ENCODE peak calls at places on chromosomes 13 and 19, in ten cellular contexts. One of them, this sample, is unnamed.

GRCh38 chr13:43360911-43361605 is 337.7 kb downstream of the DNAJC15 start:
- DNase-seq in mesenteric fat pad: no peak
- DNase-seq in heart left ventricle: no peak
- DNase-seq in posterior cingulate gyrus: no peak
- DNase-seq in aorta: no peak
- DNase-seq in T follicular helper cell: no peak
- DNase-seq in NCI-H1694 treated with DMSO at 0.1 percent for 48 hours: no peak
- DNase-seq in omental fat pad: no peak
- DNase-seq in ovary: no peak
- DNase-seq in left colon: no peak
- DNase-seq in this sample: no peak

GRCh38 chr13:106143930-106144709 is 391.3 kb downstream of the EFNB2 start:
- DNase-seq in T follicular helper cell: no peak
- DNase-seq in NCI-H1694 treated with DMSO at 0.1 percent for 48 hours: no peak
- DNase-seq in ovary: no peak
- DNase-seq in mesenteric fat pad: no peak
- DNase-seq in left colon: no peak
- DNase-seq in aorta: no peak
- DNase-seq in posterior cingulate gyrus: no peak
- DNase-seq in heart left ventricle: no peak
- DNase-seq in omental fat pad: no peak
- DNase-seq in this sample: no peak

GRCh38 chr13:23599083-23599925 is 29.1 kb downstream of the TNFRSF19 start:
- DNase-seq in heart left ventricle: no peak
- DNase-seq in T follicular helper cell: no peak
- DNase-seq in NCI-H1694 treated with DMSO at 0.1 percent for 48 hours: no peak
- DNase-seq in aorta: no peak
- DNase-seq in posterior cingulate gyrus: no peak
- DNase-seq in ovary: no peak
- DNase-seq in omental fat pad: no peak
- DNase-seq in mesenteric fat pad: no peak
- DNase-seq in left colon: no peak
- DNase-seq in this sample: no peak

GRCh38 chr13:36767276-36767675 is 51.7 kb upstream of the RFXAP start:
- DNase-seq in posterior cingulate gyrus: no peak
- DNase-seq in left colon: no peak
- DNase-seq in NCI-H1694 treated with DMSO at 0.1 percent for 48 hours: no peak
- DNase-seq in omental fat pad: no peak
- DNase-seq in heart left ventricle: no peak
- DNase-seq in ovary: no peak
- DNase-seq in aorta: no peak
- DNase-seq in mesenteric fat pad: no peak
- DNase-seq in T follicular helper cell: no peak
- DNase-seq in this sample: no peak

GRCh38 chr13:97695684-97696083 is 257.8 kb upstream of the IPO5 start:
- DNase-seq in aorta: no peak
- DNase-seq in T follicular helper cell: no peak
- DNase-seq in heart left ventricle: no peak
- DNase-seq in NCI-H1694 treated with DMSO at 0.1 percent for 48 hours: no peak
- DNase-seq in left colon: no peak
- DNase-seq in posterior cingulate gyrus: no peak
- DNase-seq in ovary: no peak
- DNase-seq in mesenteric fat pad: no peak
- DNase-seq in omental fat pad: no peak
- DNase-seq in this sample: no peak

GRCh38 chr19:39701291-39701690 is 3.0 kb upstream of the LGALS14 start:
- DNase-seq in T follicular helper cell: no peak
- DNase-seq in left colon: no peak
- DNase-seq in heart left ventricle: no peak
- DNase-seq in NCI-H1694 treated with DMSO at 0.1 percent for 48 hours: no peak
- DNase-seq in aorta: no peak
- DNase-seq in mesenteric fat pad: no peak
- DNase-seq in ovary: no peak
- DNase-seq in posterior cingulate gyrus: no peak
- DNase-seq in omental fat pad: no peak
- DNase-seq in this sample: no peak

GRCh38 chr19:32201661-32202060 is 143.7 kb upstream of the ZNF507 start:
- DNase-seq in mesenteric fat pad: peak
- DNase-seq in NCI-H1694 treated with DMSO at 0.1 percent for 48 hours: no peak
- DNase-seq in omental fat pad: no peak
- DNase-seq in ovary: no peak
- DNase-seq in aorta: peak
- DNase-seq in heart left ventricle: no peak
- DNase-seq in T follicular helper cell: no peak
- DNase-seq in posterior cingulate gyrus: no peak
- DNase-seq in left colon: no peak
- DNase-seq in this sample: no peak

GRCh38 chr19:2722541-2723344 is 1.6 kb upstream of the DIRAS1 start:
- DNase-seq in mesenteric fat pad: peak
- DNase-seq in left colon: peak
- DNase-seq in NCI-H1694 treated with DMSO at 0.1 percent for 48 hours: no peak
- DNase-seq in T follicular helper cell: no peak
- DNase-seq in heart left ventricle: peak
- DNase-seq in posterior cingulate gyrus: peak
- DNase-seq in omental fat pad: peak
- DNase-seq in aorta: peak
- DNase-seq in ovary: peak
- DNase-seq in this sample: peak

GRCh38 chr13:38202730-38203129 is 146.9 kb upstream of the UFM1 start:
- DNase-seq in posterior cingulate gyrus: no peak
- DNase-seq in mesenteric fat pad: no peak
- DNase-seq in NCI-H1694 treated with DMSO at 0.1 percent for 48 hours: no peak
- DNase-seq in heart left ventricle: no peak
- DNase-seq in left colon: no peak
- DNase-seq in aorta: no peak
- DNase-seq in omental fat pad: no peak
- DNase-seq in ovary: no peak
- DNase-seq in T follicular helper cell: no peak
- DNase-seq in this sample: no peak

GRCh38 chr13:35164324-35164932 is 222.4 kb downstream of the NBEA start:
- DNase-seq in left colon: no peak
- DNase-seq in ovary: no peak
- DNase-seq in omental fat pad: no peak
- DNase-seq in aorta: no peak
- DNase-seq in posterior cingulate gyrus: no peak
- DNase-seq in T follicular helper cell: no peak
- DNase-seq in heart left ventricle: no peak
- DNase-seq in NCI-H1694 treated with DMSO at 0.1 percent for 48 hours: peak
- DNase-seq in mesenteric fat pad: no peak
- DNase-seq in this sample: no peak

GRCh38 chr13:60174113-60174512 is 10.4 kb upstream of the DIAPH3 start:
- DNase-seq in aorta: no peak
- DNase-seq in omental fat pad: no peak
- DNase-seq in NCI-H1694 treated with DMSO at 0.1 percent for 48 hours: no peak
- DNase-seq in mesenteric fat pad: no peak
- DNase-seq in left colon: no peak
- DNase-seq in posterior cingulate gyrus: no peak
- DNase-seq in heart left ventricle: no peak
- DNase-seq in ovary: no peak
- DNase-seq in T follicular helper cell: no peak
- DNase-seq in this sample: no peak

GRCh38 chr19:19860756-19861390 is 4.8 kb upstream of the ZNF253 start:
- DNase-seq in mesenteric fat pad: no peak
- DNase-seq in heart left ventricle: no peak
- DNase-seq in posterior cingulate gyrus: no peak
- DNase-seq in ovary: no peak
- DNase-seq in aorta: no peak
- DNase-seq in NCI-H1694 treated with DMSO at 0.1 percent for 48 hours: no peak
- DNase-seq in left colon: no peak
- DNase-seq in T follicular helper cell: peak
- DNase-seq in omental fat pad: peak
- DNase-seq in this sample: no peak

GRCh38 chr19:39009001-39009400 is 23.3 kb downstream of the FBXO27 start:
- DNase-seq in ovary: no peak
- DNase-seq in omental fat pad: no peak
- DNase-seq in T follicular helper cell: no peak
- DNase-seq in left colon: no peak
- DNase-seq in posterior cingulate gyrus: no peak
- DNase-seq in mesenteric fat pad: no peak
- DNase-seq in NCI-H1694 treated with DMSO at 0.1 percent for 48 hours: no peak
- DNase-seq in heart left ventricle: no peak
- DNase-seq in aorta: no peak
- DNase-seq in this sample: no peak

GRCh38 chr13:93915269-93915809 is 564.1 kb downstream of the DCT start:
- DNase-seq in T follicular helper cell: no peak
- DNase-seq in heart left ventricle: no peak
- DNase-seq in aorta: no peak
- DNase-seq in ovary: no peak
- DNase-seq in posterior cingulate gyrus: no peak
- DNase-seq in mesenteric fat pad: no peak
- DNase-seq in left colon: no peak
- DNase-seq in NCI-H1694 treated with DMSO at 0.1 percent for 48 hours: no peak
- DNase-seq in omental fat pad: no peak
- DNase-seq in this sample: no peak

GRCh38 chr13:26600345-26600761 is 42.9 kb downstream of the WASF3 start:
- DNase-seq in ovary: no peak
- DNase-seq in T follicular helper cell: no peak
- DNase-seq in aorta: no peak
- DNase-seq in posterior cingulate gyrus: no peak
- DNase-seq in omental fat pad: no peak
- DNase-seq in heart left ventricle: no peak
- DNase-seq in left colon: no peak
- DNase-seq in NCI-H1694 treated with DMSO at 0.1 percent for 48 hours: no peak
- DNase-seq in mesenteric fat pad: no peak
- DNase-seq in this sample: no peak

GRCh38 chr13:22243519-22244197 is 572.8 kb downstream of the FGF9 start:
- DNase-seq in ovary: no peak
- DNase-seq in NCI-H1694 treated with DMSO at 0.1 percent for 48 hours: no peak
- DNase-seq in omental fat pad: no peak
- DNase-seq in T follicular helper cell: no peak
- DNase-seq in heart left ventricle: no peak
- DNase-seq in left colon: no peak
- DNase-seq in aorta: no peak
- DNase-seq in posterior cingulate gyrus: no peak
- DNase-seq in mesenteric fat pad: no peak
- DNase-seq in this sample: no peak

GRCh38 chr13:99970761-99971575 is 599 bp downstream of the ZIC5 start:
- DNase-seq in heart left ventricle: no peak
- DNase-seq in omental fat pad: no peak
- DNase-seq in NCI-H1694 treated with DMSO at 0.1 percent for 48 hours: no peak
- DNase-seq in left colon: no peak
- DNase-seq in aorta: no peak
- DNase-seq in posterior cingulate gyrus: no peak
- DNase-seq in T follicular helper cell: no peak
- DNase-seq in mesenteric fat pad: peak
- DNase-seq in ovary: peak
- DNase-seq in this sample: no peak

GRCh38 chr13:28657784-28658538 is 969 bp upstream of the POMP start:
- DNase-seq in left colon: no peak
- DNase-seq in mesenteric fat pad: no peak
- DNase-seq in omental fat pad: no peak
- DNase-seq in posterior cingulate gyrus: no peak
- DNase-seq in NCI-H1694 treated with DMSO at 0.1 percent for 48 hours: no peak
- DNase-seq in heart left ventricle: no peak
- DNase-seq in ovary: no peak
- DNase-seq in T follicular helper cell: no peak
- DNase-seq in aorta: no peak
- DNase-seq in this sample: no peak

GRCh38 chr13:39324806-39325311 is 278.1 kb downstream of the LHFPL6 start:
- DNase-seq in ovary: no peak
- DNase-seq in T follicular helper cell: no peak
- DNase-seq in mesenteric fat pad: no peak
- DNase-seq in heart left ventricle: no peak
- DNase-seq in left colon: no peak
- DNase-seq in aorta: no peak
- DNase-seq in omental fat pad: no peak
- DNase-seq in NCI-H1694 treated with DMSO at 0.1 percent for 48 hours: no peak
- DNase-seq in posterior cingulate gyrus: no peak
- DNase-seq in this sample: no peak

GRCh38 chr19:991174-991931 is 7.2 kb downstream of the WDR18 start:
- DNase-seq in mesenteric fat pad: no peak
- DNase-seq in posterior cingulate gyrus: no peak
- DNase-seq in NCI-H1694 treated with DMSO at 0.1 percent for 48 hours: no peak
- DNase-seq in ovary: peak
- DNase-seq in T follicular helper cell: peak
- DNase-seq in omental fat pad: no peak
- DNase-seq in aorta: no peak
- DNase-seq in heart left ventricle: no peak
- DNase-seq in left colon: peak
- DNase-seq in this sample: no peak

GRCh38 chr19:48969276-48970138 is 4.4 kb downstream of the FTL start:
- DNase-seq in omental fat pad: no peak
- DNase-seq in aorta: peak
- DNase-seq in T follicular helper cell: no peak
- DNase-seq in NCI-H1694 treated with DMSO at 0.1 percent for 48 hours: no peak
- DNase-seq in ovary: no peak
- DNase-seq in left colon: no peak
- DNase-seq in posterior cingulate gyrus: no peak
- DNase-seq in mesenteric fat pad: no peak
- DNase-seq in heart left ventricle: no peak
- DNase-seq in this sample: no peak

GRCh38 chr19:44740351-44740824 is 8.1 kb upstream of the BCL3 start:
- DNase-seq in aorta: no peak
- DNase-seq in posterior cingulate gyrus: no peak
- DNase-seq in T follicular helper cell: no peak
- DNase-seq in omental fat pad: no peak
- DNase-seq in heart left ventricle: no peak
- DNase-seq in ovary: no peak
- DNase-seq in left colon: peak
- DNase-seq in NCI-H1694 treated with DMSO at 0.1 percent for 48 hours: no peak
- DNase-seq in mesenteric fat pad: no peak
- DNase-seq in this sample: no peak

GRCh38 chr19:6412111-6412999 is 12.3 kb downstream of the KHSRP start:
- DNase-seq in heart left ventricle: no peak
- DNase-seq in left colon: peak
- DNase-seq in posterior cingulate gyrus: no peak
- DNase-seq in mesenteric fat pad: no peak
- DNase-seq in NCI-H1694 treated with DMSO at 0.1 percent for 48 hours: no peak
- DNase-seq in omental fat pad: no peak
- DNase-seq in T follicular helper cell: no peak
- DNase-seq in aorta: no peak
- DNase-seq in ovary: peak
- DNase-seq in this sample: no peak

GRCh38 chr19:12757544-12758274 is 6.1 kb downstream of the BEST2 start:
- DNase-seq in aorta: peak
- DNase-seq in mesenteric fat pad: peak
- DNase-seq in posterior cingulate gyrus: peak
- DNase-seq in heart left ventricle: peak
- DNase-seq in omental fat pad: peak
- DNase-seq in ovary: peak
- DNase-seq in NCI-H1694 treated with DMSO at 0.1 percent for 48 hours: peak
- DNase-seq in T follicular helper cell: peak
- DNase-seq in left colon: peak
- DNase-seq in this sample: peak

GRCh38 chr19:47637550-47637949 is 28.6 kb downstream of the BICRA start:
- DNase-seq in aorta: no peak
- DNase-seq in mesenteric fat pad: no peak
- DNase-seq in T follicular helper cell: no peak
- DNase-seq in heart left ventricle: no peak
- DNase-seq in NCI-H1694 treated with DMSO at 0.1 percent for 48 hours: no peak
- DNase-seq in posterior cingulate gyrus: no peak
- DNase-seq in left colon: no peak
- DNase-seq in ovary: no peak
- DNase-seq in omental fat pad: no peak
- DNase-seq in this sample: no peak

GRCh38 chr13:97043302-97043701 is 49.0 kb upstream of the OXGR1 start:
- DNase-seq in omental fat pad: no peak
- DNase-seq in T follicular helper cell: no peak
- DNase-seq in heart left ventricle: no peak
- DNase-seq in aorta: no peak
- DNase-seq in left colon: no peak
- DNase-seq in NCI-H1694 treated with DMSO at 0.1 percent for 48 hours: no peak
- DNase-seq in posterior cingulate gyrus: no peak
- DNase-seq in ovary: no peak
- DNase-seq in mesenteric fat pad: no peak
- DNase-seq in this sample: no peak

GRCh38 chr19:44988896-44989563 is 12.2 kb upstream of the RELB start:
- DNase-seq in posterior cingulate gyrus: peak
- DNase-seq in heart left ventricle: peak
- DNase-seq in T follicular helper cell: peak
- DNase-seq in ovary: peak
- DNase-seq in mesenteric fat pad: no peak
- DNase-seq in left colon: peak
- DNase-seq in aorta: peak
- DNase-seq in NCI-H1694 treated with DMSO at 0.1 percent for 48 hours: peak
- DNase-seq in omental fat pad: peak
- DNase-seq in this sample: peak

GRCh38 chr19:1567116-1567847 is 843 bp downstream of the MEX3D start:
- DNase-seq in omental fat pad: no peak
- DNase-seq in left colon: no peak
- DNase-seq in posterior cingulate gyrus: no peak
- DNase-seq in mesenteric fat pad: no peak
- DNase-seq in aorta: no peak
- DNase-seq in T follicular helper cell: no peak
- DNase-seq in NCI-H1694 treated with DMSO at 0.1 percent for 48 hours: no peak
- DNase-seq in heart left ventricle: no peak
- DNase-seq in ovary: no peak
- DNase-seq in this sample: no peak